ENCODE peak calls at places on chromosomes 13 and 19, in nine cellular contexts. Z is fibroblast of lung, D is thoracic aorta, B is hepatocyte, I is mammary epithelial cell, T is uterus, K is heart right ventricle, L is body of pancreas, O is left ventricle myocardium inferior. J is an unnamed sample. For H3K27me3, the result is how much of the 10 kb centered on the place peaks cover.

GRCh38 chr13:61286148-61286745 is 129.4 kb downstream of the PCDH20 start:
- DNase-seq in Z (no peak), D (no peak), B (peak), I (no peak), T (no peak), K (no peak), L (no peak), O (no peak), J (no peak)

GRCh38 chr13:44974056-44974798 is 15.0 kb downstream of the NUFIP1 start:
- DNase-seq in Z (peak), D (peak), B (no peak), I (peak), T (no peak), K (peak), L (no peak), O (no peak), J (no peak)

GRCh38 chr19:13781547-13781946 is 7.3 kb downstream of the C19orf53 start:
- DNase-seq in Z (peak), D (peak), B (peak), I (peak), T (peak), K (peak), L (no peak), O (peak), J (no peak)

GRCh38 chr13:28707629-28708427 is 10.9 kb downstream of the SLC46A3 start:
- DNase-seq in Z (peak), D (no peak), B (peak), I (peak), T (no peak), K (no peak), L (no peak), O (no peak), J (peak)

GRCh38 chr19:10104665-10105221 is 1.4 kb upstream of the PPAN start:
- DNase-seq in Z (no peak), D (no peak), B (no peak), I (no peak), T (no peak), K (no peak), L (no peak), O (no peak), J (no peak)

GRCh38 chr19:43624933-43625332 is 5.5 kb upstream of the ZNF428 start:
- DNase-seq in Z (peak), D (no peak), B (no peak), I (no peak), T (no peak), K (peak), L (peak), O (peak), J (no peak)

GRCh38 chr19:34838753-34839431 is 65.9 kb upstream of the ZNF599 start:
- DNase-seq in Z (peak), D (no peak), B (peak), I (peak), T (no peak), K (no peak), L (peak), O (no peak), J (no peak)

GRCh38 chr19:23698711-23699520 is 11.9 kb upstream of the ZNF675 start:
- DNase-seq in Z (no peak), D (no peak), B (peak), I (peak), T (no peak), K (no peak), L (peak), O (no peak), J (no peak)

GRCh38 chr13:66660013-66660804 is 569.9 kb downstream of the PCDH9 start:
- DNase-seq in Z (peak), D (no peak), B (peak), I (peak), T (no peak), K (no peak), L (no peak), O (no peak), J (no peak)

GRCh38 chr19:5080809-5081208 is 111.9 kb downstream of the KDM4B start:
- DNase-seq in Z (no peak), D (no peak), B (no peak), I (no peak), T (no peak), K (no peak), L (no peak), O (no peak), J (no peak)

GRCh38 chr13:57874530-57874929 is 243.0 kb downstream of the PCDH17 start:
- DNase-seq in Z (no peak), D (no peak), B (no peak), I (no peak), T (no peak), K (peak), L (no peak), O (peak), J (no peak)

GRCh38 chr19:17170538-17171297 is 44.4 kb upstream of the USE1 start:
- DNase-seq in Z (no peak), D (no peak), B (no peak), I (no peak), T (no peak), K (no peak), L (no peak), O (no peak), J (no peak)

GRCh38 chr19:475360-475759 is 14.5 kb upstream of the SHC2 start:
- DNase-seq in Z (no peak), D (no peak), B (no peak), I (no peak), T (no peak), K (no peak), L (no peak), O (no peak), J (no peak)

GRCh38 chr13:19713186-19713965 is 69.4 kb downstream of the PSPC1 start:
- DNase-seq in Z (peak), D (no peak), B (no peak), I (peak), T (no peak), K (no peak), L (no peak), O (no peak), J (peak)

GRCh38 chr13:41596190-41596589 is 138.8 kb downstream of the RGCC start:
- DNase-seq in Z (peak), D (no peak), B (no peak), I (no peak), T (no peak), K (no peak), L (no peak), O (no peak), J (no peak)

GRCh38 chr19:40147338-40147692 is 43.9 kb upstream of the MAP3K10 start:
- DNase-seq in Z (no peak), D (no peak), B (no peak), I (no peak), T (no peak), K (no peak), L (no peak), O (no peak), J (no peak)

GRCh38 chr13:40102854-40103253 is 447.4 kb downstream of the COG6 start:
- DNase-seq in Z (no peak), D (no peak), B (peak), I (peak), T (peak), K (no peak), L (no peak), O (no peak), J (peak)

GRCh38 chr13:113112893-113113845 is 7.6 kb downstream of the F7 start:
- DNase-seq in Z (no peak), D (no peak), B (no peak), I (no peak), T (peak), K (no peak), L (peak), O (no peak), J (no peak)

GRCh38 chr19:35856001-35856400 is 710 bp upstream of the KIRREL2 start:
- DNase-seq in Z (no peak), D (no peak), B (peak), I (no peak), T (no peak), K (no peak), L (peak), O (no peak), J (no peak)

GRCh38 chr19:54035215-54036178 is 28.2 kb downstream of the VSTM1 start:
- DNase-seq in Z (peak), D (no peak), B (no peak), I (peak), T (no peak), K (no peak), L (no peak), O (no peak), J (peak)

GRCh38 chr13:42394361-42395065 is 122.6 kb downstream of the AKAP11 start:
- DNase-seq in Z (no peak), D (no peak), B (no peak), I (no peak), T (no peak), K (no peak), L (no peak), O (no peak), J (no peak)

GRCh38 chr19:33868076-33868735 is 71.5 kb downstream of the KCTD15 start:
- DNase-seq in Z (peak), D (no peak), B (no peak), I (no peak), T (no peak), K (no peak), L (no peak), O (no peak), J (no peak)

GRCh38 chr19:34336781-34337271 is 28.2 kb upstream of the GPI start:
- DNase-seq in Z (peak), D (no peak), B (peak), I (peak), T (no peak), K (peak), L (peak), O (no peak), J (no peak)

GRCh38 chr13:100275746-100276145 is 186.9 kb downstream of the PCCA start:
- DNase-seq in Z (no peak), D (no peak), B (no peak), I (peak), T (no peak), K (no peak), L (no peak), O (no peak), J (no peak)

GRCh38 chr19:1882089-1882785 is 3.1 kb downstream of the ABHD17A start:
- DNase-seq in Z (no peak), D (no peak), B (no peak), I (no peak), T (no peak), K (no peak), L (no peak), O (no peak), J (no peak)

GRCh38 chr19:44871809-44872208 is 19.2 kb upstream of the TOMM40 start:
- DNase-seq in Z (no peak), D (no peak), B (no peak), I (no peak), T (no peak), K (no peak), L (no peak), O (no peak), J (no peak)

GRCh38 chr13:31261241-31261640 is 61.5 kb downstream of the B3GLCT start:
- DNase-seq in Z (no peak), D (no peak), B (no peak), I (peak), T (no peak), K (no peak), L (no peak), O (no peak), J (no peak)

GRCh38 chr19:43681826-43682225 is 11.9 kb upstream of the PLAUR start:
- DNase-seq in Z (no peak), D (no peak), B (no peak), I (no peak), T (no peak), K (no peak), L (no peak), O (no peak), J (no peak)

GRCh38 chr19:6489278-6490061 is 7.9 kb upstream of the DENND1C start:
- DNase-seq in Z (no peak), D (no peak), B (no peak), I (no peak), T (no peak), K (no peak), L (no peak), O (no peak), J (no peak)

GRCh38 chr13:51283361-51283760 is 56.1 kb upstream of the SERPINE3 start:
- DNase-seq in Z (no peak), D (no peak), B (no peak), I (no peak), T (no peak), K (no peak), L (no peak), O (no peak), J (no peak)

GRCh38 chr13:44237276-44237767 is 136.3 kb upstream of the SERP2 start:
- DNase-seq in Z (peak), D (peak), B (peak), I (peak), T (peak), K (peak), L (no peak), O (peak), J (peak)

DNA sequence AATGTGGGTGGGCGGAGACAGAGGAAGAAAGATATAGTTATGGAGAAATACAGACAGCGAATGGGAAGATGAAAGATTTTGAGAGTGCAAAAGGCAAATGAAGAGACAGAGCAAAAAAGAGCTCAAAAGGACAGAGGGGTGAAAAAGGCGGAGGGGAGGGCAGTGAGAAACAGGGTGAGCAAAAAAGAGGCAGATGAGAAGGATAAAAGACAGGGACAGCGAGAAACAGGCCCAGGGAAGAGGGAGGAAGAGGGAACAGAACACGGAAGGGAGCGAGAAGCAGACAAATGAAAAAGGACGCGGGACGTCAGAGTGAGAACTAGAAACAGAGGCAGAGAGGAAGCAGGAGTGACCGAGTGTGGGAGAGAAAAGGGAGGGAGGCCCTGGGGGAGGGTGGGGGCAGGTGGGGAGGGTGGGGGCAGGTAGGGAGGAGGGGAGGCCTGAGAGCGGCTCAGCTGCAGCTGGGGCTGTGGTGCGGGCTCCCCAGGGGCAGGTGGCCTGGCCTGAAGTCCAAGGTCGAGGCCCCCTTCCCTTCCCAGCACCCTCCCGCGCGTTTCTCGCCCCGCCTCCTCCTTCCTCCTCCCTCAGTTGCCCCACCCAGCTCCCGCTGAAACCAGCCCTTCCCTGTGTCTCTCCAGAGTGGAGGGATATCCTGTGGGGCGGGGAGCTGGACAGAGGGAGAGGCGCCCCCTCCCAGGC is 2.9 kb downstream of the KLK1 start:
- DNase-seq in Z (no peak), D (no peak), B (peak), I (no peak), T (no peak), K (peak), L (peak), O (no peak), J (no peak)
- H3K4me3 ChIP-seq in Z (no peak), D (no peak), B (no peak), I (no peak), T (no peak), K (no peak), L (peak), O (peak), J (no peak)

DNA sequence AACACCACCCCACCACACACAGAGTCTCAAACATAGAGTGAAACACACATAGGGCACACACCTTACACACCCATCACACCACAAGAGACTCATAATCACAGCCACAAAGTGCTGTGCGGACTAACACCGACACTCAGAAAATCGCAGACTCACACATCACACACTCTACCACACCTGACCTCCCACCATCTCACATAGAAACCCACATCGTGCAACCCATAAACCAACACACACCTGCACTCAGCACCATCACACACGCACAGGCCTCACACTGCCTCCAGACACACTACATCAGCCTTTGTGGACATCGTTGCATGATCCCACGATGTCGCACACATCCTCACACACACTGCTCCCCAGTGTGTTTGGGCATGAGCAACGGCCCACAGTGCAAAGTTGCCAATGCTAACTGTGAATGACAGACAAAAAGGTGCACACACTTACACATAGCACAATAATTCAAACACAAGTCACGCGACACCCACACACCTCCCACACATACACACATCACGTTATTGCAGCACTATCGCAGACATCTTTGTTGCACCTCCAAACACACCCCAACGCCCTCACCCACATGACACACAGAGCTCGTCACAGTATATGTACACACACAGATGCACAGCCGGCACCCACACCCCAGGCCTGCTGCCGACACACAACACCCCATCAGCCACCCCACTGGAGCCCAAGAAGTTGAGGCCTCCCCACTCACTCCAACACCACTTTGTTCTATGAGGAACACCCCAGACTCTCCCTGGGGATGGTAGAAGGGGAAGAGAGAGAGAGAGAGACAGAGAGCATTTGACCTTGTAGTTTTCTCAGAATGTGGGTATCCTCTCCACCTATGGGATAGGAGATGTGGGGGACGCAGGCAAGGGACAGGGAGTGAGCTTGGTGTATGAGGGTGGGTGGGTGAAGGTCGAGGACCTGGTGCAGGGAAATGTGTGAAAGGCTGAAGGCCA is 1.2 kb upstream of the ATP1A3 start:
- DNase-seq in Z (no peak), D (no peak), B (no peak), I (no peak), T (no peak), K (no peak), L (no peak), O (no peak), J (no peak)
- H3K27me3 ChIP-seq in Z (under half), D (under half), B (half or more), I (under half), T (under half), K (half or more), L (under half), O (half or more), J (under half)

GRCh38 chr19:31220540-31220939 is 128.7 kb downstream of the TSHZ3 start:
- DNase-seq in Z (no peak), D (no peak), B (no peak), I (peak), T (no peak), K (no peak), L (no peak), O (no peak), J (no peak)

GRCh38 chr19:31226536-31226935 is 122.7 kb downstream of the TSHZ3 start:
- DNase-seq in Z (no peak), D (no peak), B (no peak), I (no peak), T (no peak), K (no peak), L (no peak), O (no peak), J (no peak)

DNA sequence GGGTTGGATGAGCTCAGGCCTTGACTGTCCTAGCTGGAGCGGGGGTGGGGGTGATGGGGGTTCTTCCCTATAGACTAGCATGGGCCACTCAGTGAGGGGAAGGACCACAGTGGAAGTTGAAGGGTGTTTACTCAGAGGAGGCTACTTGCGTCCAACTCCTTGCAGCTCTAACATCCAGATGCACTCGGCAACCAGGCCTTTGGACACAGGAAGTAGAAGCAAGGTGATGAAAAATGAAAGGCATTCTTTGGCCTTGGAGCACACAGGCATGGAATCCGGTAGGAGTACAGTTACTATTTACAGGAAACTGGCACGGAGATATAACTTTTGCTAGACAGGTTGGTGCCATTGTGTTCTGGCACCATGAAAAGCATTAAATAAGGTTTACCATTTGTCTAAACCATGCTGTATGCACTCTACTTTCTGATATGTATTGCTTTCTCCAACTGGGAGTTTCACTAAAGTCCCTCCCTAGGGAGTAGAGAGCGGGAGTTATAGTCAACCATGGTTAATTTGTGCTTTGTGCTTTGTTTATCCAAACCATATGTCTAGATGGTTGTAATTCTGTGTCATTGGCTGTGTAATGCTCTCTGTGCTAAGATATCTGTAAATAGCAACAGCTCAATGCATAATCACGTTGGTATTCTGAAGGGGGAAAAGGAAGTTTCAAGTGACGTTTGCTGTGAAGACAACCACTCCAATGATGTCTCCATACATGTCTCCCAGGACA is 125.3 kb downstream of the TSHZ3 start:
- DNase-seq in Z (peak), D (no peak), B (peak), I (no peak), T (no peak), K (no peak), L (no peak), O (no peak), J (peak)
- H3K4me3 ChIP-seq in Z (no peak), D (no peak), B (no peak), I (no peak), T (no peak), K (no peak), L (no peak), O (no peak), J (no peak)

GRCh38 chr19:49431330-49431749 is 6.2 kb downstream of the GFY start:
- DNase-seq in Z (no peak), D (no peak), B (no peak), I (no peak), T (no peak), K (no peak), L (no peak), O (no peak), J (no peak)
- H3K27me3 ChIP-seq in Z (half or more), D (half or more), B (half or more), I (under half), T (half or more), K (half or more), L (half or more), O (half or more), J (half or more)

J was measured in AG04450.